ENCODE peak calls at places on chromosomes 2 and 18, in nine cellular contexts. C is K562, Z is transverse colon, I is NB4, Q is A549, V is GM12892, K is ovary, B is IMR-90, J is uterus. O is an unnamed sample.

GRCh38 chr18:7025194-7025593 is 92.4 kb downstream of the LAMA1 start:
- DNase-seq in C (no peak), Z (no peak), I (no peak), Q (no peak), V (no peak), K (no peak), B (no peak), J (no peak), O (no peak)

GRCh38 chr2:99677814-99678213 is 188.0 kb upstream of the REV1 start:
- DNase-seq in C (no peak), Z (no peak), I (no peak), Q (no peak), V (no peak), K (no peak), B (no peak), J (no peak), O (no peak)

GRCh38 chr2:208033701-208034502 is 8.6 kb upstream of the PLEKHM3 start:
- DNase-seq in C (peak), Z (peak), I (peak), Q (peak), V (no peak), K (no peak), B (peak), J (peak), O (peak)

GRCh38 chr2:101115664-101116063 is 35.5 kb downstream of the TBC1D8 start:
- DNase-seq in C (no peak), Z (no peak), I (no peak), Q (no peak), V (no peak), K (no peak), B (no peak), J (no peak), O (no peak)

GRCh38 chr18:31281437-31281836 is 36.5 kb upstream of the DSG1 start:
- DNase-seq in C (no peak), Z (no peak), I (no peak), Q (no peak), V (no peak), K (no peak), B (no peak), J (no peak), O (no peak)

GRCh38 chr18:63578357-63578958 is 8.7 kb upstream of the SERPINB13 start:
- DNase-seq in C (peak), Z (no peak), I (peak), Q (peak), V (no peak), K (no peak), B (peak), J (no peak), O (peak)

GRCh38 chr2:235740821-235741220 is 247.0 kb downstream of the AGAP1 start:
- DNase-seq in C (peak), Z (peak), I (peak), Q (peak), V (no peak), K (no peak), B (no peak), J (no peak), O (no peak)

GRCh38 chr2:65081232-65081685 is 25.0 kb downstream of the CEP68 start:
- DNase-seq in C (no peak), Z (no peak), I (peak), Q (no peak), V (no peak), K (no peak), B (no peak), J (no peak), O (no peak)

GRCh38 chr18:58263055-58263732 is 219.2 kb downstream of the NEDD4L start:
- DNase-seq in C (no peak), Z (no peak), I (no peak), Q (peak), V (no peak), K (no peak), B (peak), J (no peak), O (no peak)

GRCh38 chr18:30039201-30039600 is 1003.3 kb downstream of the DSC3 start:
- DNase-seq in C (no peak), Z (no peak), I (no peak), Q (no peak), V (no peak), K (no peak), B (no peak), J (no peak), O (no peak)

GRCh38 chr2:215828528-215829184 is 184.7 kb downstream of the MREG start:
- DNase-seq in C (peak), Z (peak), I (peak), Q (peak), V (no peak), K (peak), B (peak), J (peak), O (peak)

GRCh38 chr2:32671885-32672519 is 44.2 kb downstream of the TTC27 start:
- DNase-seq in C (no peak), Z (no peak), I (no peak), Q (no peak), V (no peak), K (no peak), B (no peak), J (no peak), O (no peak)

GRCh38 chr2:46067501-46068292 is 229.5 kb upstream of the EPAS1 start:
- DNase-seq in C (no peak), Z (no peak), I (no peak), Q (peak), V (no peak), K (no peak), B (peak), J (no peak), O (no peak)

GRCh38 chr2:162103443-162104009 is 29.5 kb upstream of the DPP4 start:
- DNase-seq in C (no peak), Z (no peak), I (no peak), Q (no peak), V (no peak), K (no peak), B (peak), J (no peak), O (no peak)

GRCh38 chr2:73283545-73284295 is 558 bp downstream of the FBXO41 start:
- DNase-seq in C (peak), Z (no peak), I (peak), Q (no peak), V (no peak), K (no peak), B (no peak), J (no peak), O (no peak)

GRCh38 chr2:241951920-241952319 is 82.4 kb downstream of the RTP5 start:
- DNase-seq in C (no peak), Z (peak), I (no peak), Q (no peak), V (no peak), K (no peak), B (no peak), J (no peak), O (peak)

GRCh38 chr2:56291711-56292110 is 107.9 kb downstream of the CCDC85A start:
- DNase-seq in C (no peak), Z (no peak), I (no peak), Q (no peak), V (no peak), K (no peak), B (no peak), J (no peak), O (no peak)

GRCh38 chr2:75447168-75447567 is 113.6 kb downstream of the EVA1A start:
- DNase-seq in C (no peak), Z (no peak), I (no peak), Q (no peak), V (no peak), K (no peak), B (no peak), J (no peak), O (no peak)

GRCh38 chr2:70133521-70134348 is 46.5 kb downstream of the PCBP1 start:
- DNase-seq in C (no peak), Z (no peak), I (peak), Q (no peak), V (no peak), K (no peak), B (no peak), J (no peak), O (no peak)

GRCh38 chr2:187266147-187266546 is 181.9 kb downstream of the CALCRL start:
- DNase-seq in C (no peak), Z (no peak), I (no peak), Q (no peak), V (no peak), K (no peak), B (no peak), J (no peak), O (no peak)

GRCh38 chr2:43124667-43125057 is 101.7 kb downstream of the ZFP36L2 start:
- DNase-seq in C (no peak), Z (no peak), I (no peak), Q (no peak), V (no peak), K (no peak), B (no peak), J (no peak), O (no peak)

GRCh38 chr18:78735131-78736014 is 244.2 kb upstream of the SALL3 start:
- DNase-seq in C (no peak), Z (no peak), I (no peak), Q (no peak), V (no peak), K (no peak), B (no peak), J (no peak), O (no peak)

GRCh38 chr18:8607776-8608682 is 1.2 kb upstream of the RAB12 start:
- DNase-seq in C (no peak), Z (no peak), I (no peak), Q (no peak), V (no peak), K (peak), B (peak), J (no peak), O (no peak)

GRCh38 chr2:196041786-196042185 is 26.9 kb downstream of the DNAH7 start:
- DNase-seq in C (no peak), Z (no peak), I (no peak), Q (no peak), V (no peak), K (no peak), B (no peak), J (no peak), O (no peak)

GRCh38 chr2:234393352-234393751 is 103.5 kb downstream of the ARL4C start:
- DNase-seq in C (no peak), Z (no peak), I (no peak), Q (no peak), V (no peak), K (no peak), B (no peak), J (no peak), O (no peak)

GRCh38 chr2:1170711-1171110 is 220.1 kb downstream of the SNTG2 start:
- DNase-seq in C (no peak), Z (no peak), I (no peak), Q (no peak), V (no peak), K (no peak), B (no peak), J (no peak), O (no peak)

GRCh38 chr2:131148426-131148825 is 43.3 kb downstream of the PLEKHB2 start:
- DNase-seq in C (no peak), Z (no peak), I (no peak), Q (peak), V (no peak), K (no peak), B (no peak), J (no peak), O (no peak)

GRCh38 chr2:102141915-102142828 is at the start of gene IL1R1:
- DNase-seq in C (peak), Z (peak), I (peak), Q (peak), V (no peak), K (peak), B (peak), J (peak), O (peak)

GRCh38 chr2:120538691-120539420 is 192.9 kb downstream of the INHBB start:
- DNase-seq in C (no peak), Z (no peak), I (no peak), Q (no peak), V (no peak), K (no peak), B (no peak), J (no peak), O (no peak)

GRCh38 chr2:236691799-236692167 is 122.2 kb downstream of the ACKR3 start:
- DNase-seq in C (no peak), Z (no peak), I (no peak), Q (no peak), V (no peak), K (no peak), B (no peak), J (no peak), O (no peak)

GRCh38 chr18:43139288-43139946 is 23.9 kb upstream of the RIT2 start:
- DNase-seq in C (no peak), Z (no peak), I (no peak), Q (no peak), V (no peak), K (no peak), B (no peak), J (no peak), O (no peak)

GRCh38 chr2:241941691-241942301 is 72.3 kb downstream of the RTP5 start:
- DNase-seq in C (no peak), Z (no peak), I (peak), Q (no peak), V (no peak), K (no peak), B (no peak), J (no peak), O (no peak)

GRCh38 chr18:27977009-27977408 is 199.9 kb downstream of the CDH2 start:
- DNase-seq in C (no peak), Z (no peak), I (no peak), Q (no peak), V (no peak), K (no peak), B (no peak), J (no peak), O (no peak)

GRCh38 chr18:12014976-12015696 is 33.8 kb downstream of the IMPA2 start:
- DNase-seq in C (no peak), Z (no peak), I (no peak), Q (no peak), V (no peak), K (no peak), B (no peak), J (no peak), O (no peak)

GRCh38 chr2:238700506-238701050 is 147.3 kb upstream of the TWIST2 start:
- DNase-seq in C (no peak), Z (no peak), I (no peak), Q (no peak), V (no peak), K (peak), B (no peak), J (no peak), O (no peak)

GRCh38 chr18:6055711-6056110 is 160.4 kb upstream of the TMEM200C start:
- DNase-seq in C (no peak), Z (no peak), I (no peak), Q (no peak), V (no peak), K (no peak), B (peak), J (no peak), O (no peak)

GRCh38 chr2:239263231-239263936 is 137.4 kb downstream of the HDAC4 start:
- DNase-seq in C (no peak), Z (peak), I (no peak), Q (no peak), V (no peak), K (peak), B (no peak), J (no peak), O (no peak)

DNA sequence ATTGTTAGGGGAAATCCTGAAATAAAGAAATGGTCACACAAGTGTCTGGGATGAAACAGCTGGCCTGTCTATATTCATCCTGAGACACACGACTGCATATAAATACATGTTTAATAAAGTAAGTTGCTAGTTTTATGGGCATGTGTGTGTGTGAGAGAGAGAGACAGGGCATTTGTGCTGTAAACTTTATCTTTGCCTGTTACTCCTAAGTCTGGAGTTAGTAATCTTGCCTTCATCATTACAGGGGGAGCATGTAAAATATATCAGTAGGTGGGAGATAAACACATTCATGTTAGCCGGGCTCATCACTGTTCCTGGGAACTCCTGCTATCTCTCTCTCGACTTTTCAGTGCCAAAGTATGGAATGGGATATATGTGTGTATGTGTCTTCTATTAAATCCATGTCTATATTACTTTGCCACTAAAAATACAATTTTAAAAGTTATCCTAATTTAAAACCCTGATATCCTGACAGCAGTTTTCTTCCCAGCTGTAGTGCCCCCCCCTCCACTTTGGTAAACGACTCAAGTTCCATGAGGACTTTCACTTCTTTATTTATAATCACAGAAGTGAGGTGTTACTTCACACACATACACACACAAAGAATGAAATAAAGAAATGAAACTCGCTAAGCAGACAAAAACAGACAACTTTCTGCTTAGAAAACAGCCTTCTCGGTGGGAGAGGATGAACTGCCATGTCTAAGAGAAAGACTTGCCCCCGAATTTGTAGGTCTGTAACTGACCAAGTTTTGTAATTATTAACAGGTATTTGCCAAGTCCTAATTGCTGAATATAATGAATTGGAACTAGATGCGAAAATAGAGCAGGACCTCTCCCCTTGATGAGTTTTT is 949 bp downstream of the ZEB2 start:
- DNase-seq in C (no peak), Z (no peak), I (peak), Q (no peak), V (no peak), K (no peak), B (no peak), J (no peak), O (peak)
- TF ChIP-seq POLR2A in C (no peak), Z (peak), I (no peak), Q (no peak), V (no peak), K (no peak), B (no peak), J (no peak), O (no peak)

GRCh38 chr2:220279372-220279771 is 651.9 kb downstream of the SLC4A3 start:
- DNase-seq in C (no peak), Z (no peak), I (no peak), Q (peak), V (no peak), K (no peak), B (peak), J (no peak), O (no peak)
- TF ChIP-seq POLR2A in C (no peak), Z (no peak), I (no peak), Q (no peak), V (no peak), K (no peak), B (no peak), J (no peak), O (no peak)

DNA sequence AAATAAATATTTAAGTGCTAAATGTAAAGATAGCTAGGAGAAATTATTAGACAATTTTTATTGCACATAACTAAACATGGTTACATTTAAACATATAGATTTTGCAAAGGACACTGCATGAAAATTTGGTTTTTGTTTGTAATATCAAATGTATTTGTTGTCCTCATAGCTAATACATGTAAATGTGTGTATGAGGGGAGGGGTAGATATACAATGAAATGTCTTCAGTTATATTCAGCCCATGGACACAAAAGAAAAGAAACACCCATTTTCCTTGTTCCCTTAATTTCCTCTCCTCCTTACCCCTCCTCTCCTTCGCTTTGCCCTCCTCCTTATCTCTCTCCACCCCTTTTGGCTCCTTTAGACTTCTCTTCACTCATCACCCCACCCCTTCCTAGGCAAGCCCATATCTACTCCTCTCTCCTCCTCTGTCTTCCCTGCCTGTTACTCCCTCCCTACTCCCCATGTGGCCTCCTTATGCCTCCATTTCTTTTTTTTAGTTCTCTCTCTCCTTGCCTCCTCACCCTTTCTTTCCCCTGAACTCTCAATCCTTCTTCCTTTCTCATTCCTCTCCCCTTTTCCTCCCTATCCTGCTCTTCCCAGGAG is 1.4 kb downstream of the COL3A1 start:
- DNase-seq in C (no peak), Z (peak), I (no peak), Q (no peak), V (no peak), K (peak), B (peak), J (peak), O (no peak)
- TF ChIP-seq POLR2A in C (no peak), Z (peak), I (no peak), Q (no peak), V (no peak), K (peak), B (no peak), J (peak), O (no peak)

GRCh38 chr18:55322176-55322735 is 265.7 kb downstream of the TCF4 start:
- DNase-seq in C (no peak), Z (peak), I (peak), Q (peak), V (peak), K (peak), B (peak), J (peak), O (peak)
- TF ChIP-seq POLR2A in C (no peak), Z (peak), I (no peak), Q (no peak), V (peak), K (peak), B (peak), J (peak), O (no peak)

GRCh38 chr2:15927546-15928218 is 12.7 kb upstream of the MYCN start:
- DNase-seq in C (no peak), Z (no peak), I (no peak), Q (no peak), V (no peak), K (no peak), B (no peak), J (no peak), O (no peak)

GRCh38 chr2:15930589-15931513 is 9.5 kb upstream of the MYCN start:
- DNase-seq in C (no peak), Z (no peak), I (no peak), Q (no peak), V (no peak), K (no peak), B (no peak), J (no peak), O (no peak)

GRCh38 chr2:15931950-15932349 is 8.4 kb upstream of the MYCN start:
- DNase-seq in C (no peak), Z (no peak), I (no peak), Q (no peak), V (no peak), K (no peak), B (no peak), J (no peak), O (no peak)

GRCh38 chr2:15931514-15931870 is 8.9 kb upstream of the MYCN start:
- DNase-seq in C (no peak), Z (no peak), I (no peak), Q (no peak), V (no peak), K (no peak), B (no peak), J (no peak), O (no peak)

GRCh38 chr2:15929861-15930260 is 10.5 kb upstream of the MYCN start:
- DNase-seq in C (no peak), Z (no peak), I (no peak), Q (no peak), V (no peak), K (no peak), B (no peak), J (no peak), O (no peak)
- TF ChIP-seq POLR2A in C (no peak), Z (no peak), I (no peak), Q (no peak), V (no peak), K (no peak), B (no peak), J (no peak), O (no peak)

GRCh38 chr2:149364839-149365238 is 34.5 kb downstream of the LYPD6 start:
- DNase-seq in C (no peak), Z (no peak), I (no peak), Q (no peak), V (no peak), K (no peak), B (no peak), J (no peak), O (no peak)

GRCh38 chr2:149363953-149364352 is 33.6 kb downstream of the LYPD6 start:
- DNase-seq in C (no peak), Z (no peak), I (no peak), Q (no peak), V (no peak), K (no peak), B (no peak), J (no peak), O (no peak)

GRCh38 chr2:149370061-149370775 is 39.8 kb downstream of the LYPD6 start:
- DNase-seq in C (no peak), Z (no peak), I (no peak), Q (no peak), V (no peak), K (no peak), B (no peak), J (no peak), O (no peak)

GRCh38 chr2:149371476-149371875 is 41.1 kb downstream of the LYPD6 start:
- DNase-seq in C (no peak), Z (no peak), I (no peak), Q (no peak), V (no peak), K (no peak), B (no peak), J (no peak), O (no peak)

GRCh38 chr2:149365826-149366583 is 35.6 kb downstream of the LYPD6 start:
- DNase-seq in C (no peak), Z (no peak), I (no peak), Q (no peak), V (no peak), K (no peak), B (peak), J (no peak), O (peak)
- TF ChIP-seq POLR2A in C (no peak), Z (no peak), I (no peak), Q (no peak), V (no peak), K (no peak), B (no peak), J (no peak), O (no peak)

O was measured in body of pancreas.